ENCODE peak calls at places on chromosome 18, in four cellular contexts. One of them, this sample, is unnamed.

GRCh38 chr18:37019157-37019571 is 190.2 kb downstream of the KIAA1328 start:
- DNase-seq in non-pigmented ciliary epithelial cell: peak
- DNase-seq in fibroblast of pulmonary artery: peak
- DNase-seq in G401: no peak
- DNase-seq in this sample: peak

GRCh38 chr18:11366410-11366809 is 217.0 kb upstream of the PIEZO2 start:
- DNase-seq in fibroblast of pulmonary artery: peak
- DNase-seq in G401: no peak
- DNase-seq in non-pigmented ciliary epithelial cell: peak
- DNase-seq in this sample: no peak

GRCh38 chr18:29434650-29435049 is 1257.7 kb upstream of the CDH2 start:
- DNase-seq in non-pigmented ciliary epithelial cell: no peak
- DNase-seq in G401: no peak
- DNase-seq in fibroblast of pulmonary artery: no peak
- DNase-seq in this sample: no peak

GRCh38 chr18:35267161-35267651 is 22.8 kb downstream of the ZSCAN30 start:
- DNase-seq in non-pigmented ciliary epithelial cell: no peak
- DNase-seq in fibroblast of pulmonary artery: peak
- DNase-seq in G401: peak
- DNase-seq in this sample: peak

GRCh38 chr18:23920054-23920453 is 94.5 kb upstream of the TTC39C start:
- DNase-seq in G401: no peak
- DNase-seq in non-pigmented ciliary epithelial cell: no peak
- DNase-seq in fibroblast of pulmonary artery: no peak
- DNase-seq in this sample: no peak

GRCh38 chr18:77422974-77423373 is 173.3 kb downstream of the GALR1 start:
- DNase-seq in non-pigmented ciliary epithelial cell: no peak
- DNase-seq in fibroblast of pulmonary artery: no peak
- DNase-seq in G401: no peak
- DNase-seq in this sample: no peak

GRCh38 chr18:31230495-31230894 is 67.8 kb upstream of the DSC1 start:
- DNase-seq in non-pigmented ciliary epithelial cell: no peak
- DNase-seq in fibroblast of pulmonary artery: peak
- DNase-seq in G401: no peak
- DNase-seq in this sample: no peak

GRCh38 chr18:26864658-26865057 is 849 bp downstream of the AQP4 start:
- DNase-seq in G401: no peak
- DNase-seq in non-pigmented ciliary epithelial cell: no peak
- DNase-seq in fibroblast of pulmonary artery: no peak
- DNase-seq in this sample: no peak

GRCh38 chr18:5958822-5959221 is 63.5 kb upstream of the TMEM200C start:
- DNase-seq in G401: no peak
- DNase-seq in non-pigmented ciliary epithelial cell: no peak
- DNase-seq in fibroblast of pulmonary artery: no peak
- DNase-seq in this sample: no peak